ENCODE peak calls at places on chromosomes 4 and X, in seven cellular contexts. M is HCT116, J is suprapubic skin, D is upper lobe of left lung, U is endothelial cell of umbilical vein, N is stomach, O is Panc1. T is an unnamed sample.

GRCh38 chr4:186660403-186660802 is 63.3 kb downstream of the FAT1 start:
- DNase-seq in M (no peak), J (no peak), D (no peak), U (no peak), N (no peak), O (no peak), T (peak)

GRCh38 chr4:34953145-34953799 is 1291.0 kb downstream of the ARAP2 start:
- DNase-seq in M (peak), J (no peak), D (no peak), U (no peak), N (no peak), O (no peak), T (no peak)

GRCh38 chr4:153207561-153207960 is 3.3 kb downstream of the TRIM2 start:
- DNase-seq in M (no peak), J (no peak), D (no peak), U (peak), N (peak), O (no peak), T (peak)

GRCh38 chr4:109803924-109804571 is 2.2 kb upstream of the CFI start:
- DNase-seq in M (peak), J (no peak), D (peak), U (peak), N (no peak), O (no peak), T (peak)

GRCh38 chrX:155068165-155068564 is 2.8 kb downstream of the CMC4 start:
- DNase-seq in M (no peak), J (no peak), D (no peak), U (peak), N (no peak), O (no peak), T (no peak)

GRCh38 chrX:54530358-54530900 is 410 bp downstream of the GNL3L start:
- DNase-seq in M (no peak), J (no peak), D (no peak), U (no peak), N (no peak), O (no peak), T (no peak)

GRCh38 chr4:1410491-1411325 is 4.5 kb upstream of the NKX1-1 start:
- DNase-seq in M (no peak), J (no peak), D (no peak), U (peak), N (peak), O (no peak), T (no peak)

GRCh38 chrX:120000490-120001246 is 57.1 kb upstream of the NKAP start:
- DNase-seq in M (no peak), J (no peak), D (no peak), U (no peak), N (no peak), O (no peak), T (no peak)

GRCh38 chrX:9912341-9912740 is 54.8 kb upstream of the CLDN34 start:
- DNase-seq in M (no peak), J (peak), D (no peak), U (no peak), N (no peak), O (no peak), T (no peak)

GRCh38 chr4:156137971-156138581 is 184.4 kb upstream of the CTSO start:
- DNase-seq in M (no peak), J (no peak), D (no peak), U (no peak), N (no peak), O (no peak), T (no peak)

GRCh38 chrX:135625995-135626394 is 87.4 kb upstream of the CT45A1 start:
- DNase-seq in M (peak), J (no peak), D (no peak), U (peak), N (no peak), O (no peak), T (no peak)

GRCh38 chr4:8911311-8912088 is 39.9 kb upstream of the HMX1 start:
- DNase-seq in M (no peak), J (peak), D (peak), U (no peak), N (peak), O (no peak), T (peak)

GRCh38 chr4:38160487-38161207 is 200.4 kb downstream of the PTTG2 start:
- DNase-seq in M (peak), J (peak), D (peak), U (peak), N (no peak), O (no peak), T (peak)

GRCh38 chrX:110691446-110691845 is 104.2 kb downstream of the CHRDL1 start:
- DNase-seq in M (no peak), J (no peak), D (no peak), U (no peak), N (no peak), O (no peak), T (no peak)

DNA sequence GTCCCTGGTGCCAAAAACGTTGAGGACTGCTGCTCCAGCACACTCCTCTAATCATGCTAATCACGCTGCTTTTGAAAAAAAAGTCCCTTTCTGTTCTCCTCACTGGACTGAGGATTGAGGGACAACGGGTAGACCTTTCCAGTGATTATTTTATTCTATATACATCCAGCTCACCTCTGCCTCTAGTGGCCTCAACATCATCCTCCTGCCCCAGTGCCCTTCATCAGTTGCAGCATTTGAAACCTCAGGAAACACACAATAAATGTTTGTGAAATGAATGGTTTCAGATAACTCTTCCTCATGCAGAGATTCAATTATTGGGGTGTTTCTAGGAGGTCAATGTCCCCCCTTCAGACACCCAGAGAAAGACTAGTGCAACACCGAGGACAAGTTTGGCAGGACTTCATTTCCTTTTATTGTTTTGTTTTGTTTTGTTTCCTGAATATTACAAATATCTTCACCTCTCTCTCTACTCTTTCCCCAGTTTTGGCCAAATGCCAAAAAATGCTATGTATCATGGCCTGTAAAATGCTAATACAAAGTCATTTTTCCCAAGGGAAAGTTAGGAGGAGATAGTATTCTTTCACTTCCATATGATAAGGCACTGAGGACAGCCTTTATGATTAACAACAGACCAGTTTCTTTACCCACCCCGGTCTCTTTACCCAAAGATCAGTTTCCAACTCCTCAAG is 460.1 kb upstream of the SLIT2 start:
- DNase-seq in M (no peak), J (no peak), D (no peak), U (peak), N (no peak), O (no peak), T (no peak)
- TF ChIP-seq CTCF in M (peak), J (no peak), D (no peak), U (peak), N (no peak), O (peak), T (no peak)

GRCh38 chr4:82042042-82042441 is 331.7 kb downstream of the HNRNPD start:
- DNase-seq in M (no peak), J (no peak), D (no peak), U (no peak), N (no peak), O (no peak), T (no peak)

GRCh38 chr4:82045267-82045666 is 328.5 kb downstream of the HNRNPD start:
- DNase-seq in M (no peak), J (no peak), D (no peak), U (no peak), N (no peak), O (no peak), T (no peak)

GRCh38 chr4:82043081-82043808 is 330.5 kb downstream of the HNRNPD start:
- DNase-seq in M (no peak), J (no peak), D (peak), U (no peak), N (peak), O (no peak), T (peak)

GRCh38 chr4:82044141-82044993 is 329.4 kb downstream of the HNRNPD start:
- DNase-seq in M (no peak), J (peak), D (peak), U (no peak), N (peak), O (no peak), T (peak)

GRCh38 chr4:82043809-82044137 is 330.0 kb downstream of the HNRNPD start:
- DNase-seq in M (no peak), J (peak), D (no peak), U (no peak), N (no peak), O (no peak), T (no peak)
- H3K27ac ChIP-seq in M (no peak), J (no peak), D (no peak), U (no peak), N (no peak), O (no peak), T (no peak)

GRCh38 chr4:112377701-112378620 is 80.8 kb downstream of the ALPK1 start:
- DNase-seq in M (no peak), J (no peak), D (no peak), U (no peak), N (no peak), O (no peak), T (no peak)
- TF ChIP-seq POLR2AphosphoS5 in M (no peak), J (no peak), D (no peak), U (no peak), N (no peak), O (no peak), T (no peak)

GRCh38 chr4:171846232-171846631 is 33.0 kb downstream of the GALNTL6 start:
- DNase-seq in M (peak), J (no peak), D (peak), U (peak), N (peak), O (peak), T (peak)
- TF ChIP-seq CTCF in M (peak), J (peak), D (no peak), U (peak), N (no peak), O (peak), T (peak)

GRCh38 chr4:36374836-36375511 is 93.6 kb downstream of the DTHD1 start:
- DNase-seq in M (no peak), J (no peak), D (no peak), U (no peak), N (no peak), O (no peak), T (no peak)
- H3K27ac ChIP-seq in M (no peak), J (no peak), D (no peak), U (no peak), N (no peak), O (no peak), T (no peak)

GRCh38 chr4:54282837-54283236 is 53.7 kb downstream of the PDGFRA start:
- DNase-seq in M (no peak), J (no peak), D (no peak), U (no peak), N (no peak), O (no peak), T (no peak)

GRCh38 chr4:54277691-54278090 is 48.6 kb downstream of the PDGFRA start:
- DNase-seq in M (no peak), J (no peak), D (no peak), U (peak), N (no peak), O (no peak), T (no peak)

GRCh38 chr4:54276633-54277426 is 47.7 kb downstream of the PDGFRA start:
- DNase-seq in M (no peak), J (no peak), D (no peak), U (peak), N (no peak), O (no peak), T (no peak)

DNA sequence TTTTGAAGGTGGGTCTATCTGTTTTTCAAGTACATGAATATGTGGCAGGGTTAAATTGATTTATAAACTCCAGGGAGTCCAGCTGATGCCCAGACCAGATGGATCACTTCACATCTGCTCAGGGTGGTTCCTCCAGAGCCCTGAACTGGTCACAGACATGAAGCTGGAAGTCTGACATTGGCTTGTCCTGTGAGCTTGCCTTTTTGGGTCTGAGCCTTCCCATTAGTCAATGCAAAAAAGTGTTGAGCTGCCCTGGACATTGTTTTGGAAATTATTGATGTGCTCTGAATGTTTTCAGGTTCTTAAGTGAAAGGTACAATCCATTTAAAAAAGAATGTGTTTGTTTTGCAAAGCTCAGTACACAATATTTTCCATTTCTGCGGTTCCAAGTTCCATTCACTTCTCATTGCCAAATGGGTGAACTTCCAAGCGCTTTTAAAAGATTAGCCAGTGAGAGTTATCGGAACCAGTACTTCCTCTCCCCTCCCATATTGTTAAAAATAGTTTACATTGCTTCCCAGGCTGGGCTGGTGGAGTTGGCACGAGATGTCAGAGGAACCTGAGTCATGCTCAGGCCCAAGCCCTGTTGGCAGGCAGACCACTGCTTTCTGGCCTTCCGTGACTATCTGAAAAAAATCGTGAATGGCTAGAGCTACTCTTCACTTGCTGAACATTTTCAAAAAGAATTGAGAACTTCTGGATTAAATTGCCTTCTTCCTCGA is 52.1 kb downstream of the PDGFRA start:
- DNase-seq in M (no peak), J (peak), D (peak), U (peak), N (peak), O (no peak), T (peak)
- TF ChIP-seq POLR2AphosphoS5 in M (no peak), J (no peak), D (peak), U (peak), N (peak), O (no peak), T (peak)

GRCh38 chr4:144754562-144755410 is 108.8 kb downstream of the HHIP start:
- DNase-seq in M (peak), J (no peak), D (no peak), U (peak), N (no peak), O (no peak), T (no peak)
- TF ChIP-seq CTCF in M (peak), J (no peak), D (no peak), U (peak), N (no peak), O (no peak), T (peak)

DNA sequence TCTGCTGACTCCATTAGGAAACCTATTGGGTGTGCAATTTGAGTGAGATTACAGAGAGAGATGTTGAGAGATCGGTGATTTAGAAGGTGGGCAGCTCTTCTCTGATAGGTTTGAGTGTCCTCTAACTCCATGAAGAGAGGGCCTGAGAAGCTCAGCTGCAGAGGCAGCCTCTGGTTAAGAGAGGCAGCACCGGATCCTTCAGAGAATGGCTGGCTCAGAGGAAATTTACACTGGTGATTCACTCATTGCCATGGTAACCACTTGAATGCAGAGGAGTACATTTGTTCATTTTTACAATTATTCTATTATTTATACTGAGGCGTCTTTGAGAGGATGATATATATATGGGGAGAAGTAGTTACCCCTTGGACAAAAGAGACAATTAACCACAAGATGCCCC is 171.7 kb downstream of the PDGFRA start:
- DNase-seq in M (no peak), J (no peak), D (peak), U (peak), N (no peak), O (no peak), T (no peak)
- H3K27ac ChIP-seq in M (no peak), J (no peak), D (no peak), U (no peak), N (no peak), O (no peak), T (no peak)